ENCODE peak calls at places on chromosomes 5 and 9, in ten cellular contexts. D, C, Y, B, X, I, S, J, U and R are unnamed samples.

GRCh38 chr5:149073217-149073616 is 10.4 kb upstream of the SH3TC2 start:
- DNase-seq in D (no peak), C (no peak), Y (no peak), B (no peak), X (no peak), I (peak), S (no peak), J (no peak), U (no peak), R (no peak)

GRCh38 chr5:146213210-146213838 is 9.9 kb downstream of the RBM27 start:
- DNase-seq in D (no peak), C (no peak), Y (no peak), B (peak), X (no peak), I (peak), S (no peak), J (peak), U (peak), R (peak)

GRCh38 chr9:34254141-34254913 is 74.7 kb downstream of the KIF24 start:
- DNase-seq in D (no peak), C (peak), Y (no peak), B (peak), X (no peak), I (peak), S (peak), J (peak), U (no peak), R (no peak)

GRCh38 chr5:57834829-57835554 is 352.4 kb upstream of the ACTBL2 start:
- DNase-seq in D (no peak), C (no peak), Y (peak), B (peak), X (no peak), I (peak), S (no peak), J (peak), U (no peak), R (no peak)

GRCh38 chr5:14445581-14446290 is 135.9 kb upstream of the OTULINL start:
- DNase-seq in D (no peak), C (no peak), Y (no peak), B (peak), X (no peak), I (peak), S (no peak), J (peak), U (no peak), R (no peak)

GRCh38 chr9:38306899-38307298 is 85.6 kb upstream of the ALDH1B1 start:
- DNase-seq in D (no peak), C (no peak), Y (no peak), B (no peak), X (no peak), I (no peak), S (no peak), J (no peak), U (no peak), R (no peak)

GRCh38 chr9:77708416-77708815 is 60.3 kb upstream of the GNA14 start:
- DNase-seq in D (no peak), C (no peak), Y (no peak), B (no peak), X (no peak), I (peak), S (no peak), J (peak), U (no peak), R (no peak)

GRCh38 chr5:137836997-137837396 is 30.7 kb upstream of the MYOT start:
- DNase-seq in D (no peak), C (no peak), Y (no peak), B (peak), X (no peak), I (peak), S (no peak), J (peak), U (no peak), R (no peak)

GRCh38 chr5:38725419-38725865 is 120.4 kb upstream of the OSMR start:
- DNase-seq in D (no peak), C (no peak), Y (no peak), B (no peak), X (no peak), I (no peak), S (no peak), J (no peak), U (no peak), R (no peak)

GRCh38 chr9:83431470-83432060 is 106.6 kb downstream of the FRMD3 start:
- DNase-seq in D (no peak), C (no peak), Y (no peak), B (no peak), X (peak), I (no peak), S (peak), J (peak), U (peak), R (no peak)

GRCh38 chr9:123687246-123687721 is 242.6 kb downstream of the DENND1A start:
- DNase-seq in D (no peak), C (no peak), Y (no peak), B (no peak), X (no peak), I (no peak), S (no peak), J (no peak), U (no peak), R (no peak)

GRCh38 chr5:90226433-90227099 is 183.0 kb downstream of the CETN3 start:
- DNase-seq in D (no peak), C (no peak), Y (no peak), B (no peak), X (no peak), I (no peak), S (no peak), J (no peak), U (peak), R (peak)

GRCh38 chr5:151021771-151022170 is 1.4 kb downstream of the GPX3 start:
- DNase-seq in D (no peak), C (no peak), Y (no peak), B (no peak), X (no peak), I (no peak), S (no peak), J (peak), U (no peak), R (no peak)
- H3K4me3 ChIP-seq in D (no peak), C (no peak), Y (no peak), B (no peak), X (peak), I (no peak), S (peak), J (no peak), U (no peak), R (no peak)

DNA sequence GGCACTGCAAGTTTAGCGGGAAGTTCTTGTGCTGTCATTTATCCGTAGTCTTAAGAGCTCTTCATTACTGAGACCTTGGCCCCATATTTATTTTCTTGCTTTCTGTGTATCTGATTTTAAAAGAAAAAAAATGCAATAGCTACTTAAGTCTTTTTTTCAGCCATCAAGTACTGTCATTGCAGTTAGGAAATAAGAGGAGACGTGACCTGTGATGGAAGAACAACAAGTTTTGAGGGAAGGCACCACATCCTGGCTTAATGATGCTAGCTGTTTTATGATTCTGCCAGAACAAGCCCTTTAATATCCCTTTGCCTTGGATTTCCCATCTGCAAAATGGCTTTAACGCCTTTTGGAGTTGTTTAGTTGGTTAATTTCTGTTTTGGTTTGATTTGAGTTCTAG is 3.8 kb downstream of the RGMB start:
- DNase-seq in D (no peak), C (no peak), Y (no peak), B (no peak), X (no peak), I (no peak), S (no peak), J (no peak), U (no peak), R (no peak)
- H3K4me3 ChIP-seq in D (no peak), C (no peak), Y (no peak), B (no peak), X (no peak), I (peak), S (no peak), J (no peak), U (no peak), R (no peak)

DNA sequence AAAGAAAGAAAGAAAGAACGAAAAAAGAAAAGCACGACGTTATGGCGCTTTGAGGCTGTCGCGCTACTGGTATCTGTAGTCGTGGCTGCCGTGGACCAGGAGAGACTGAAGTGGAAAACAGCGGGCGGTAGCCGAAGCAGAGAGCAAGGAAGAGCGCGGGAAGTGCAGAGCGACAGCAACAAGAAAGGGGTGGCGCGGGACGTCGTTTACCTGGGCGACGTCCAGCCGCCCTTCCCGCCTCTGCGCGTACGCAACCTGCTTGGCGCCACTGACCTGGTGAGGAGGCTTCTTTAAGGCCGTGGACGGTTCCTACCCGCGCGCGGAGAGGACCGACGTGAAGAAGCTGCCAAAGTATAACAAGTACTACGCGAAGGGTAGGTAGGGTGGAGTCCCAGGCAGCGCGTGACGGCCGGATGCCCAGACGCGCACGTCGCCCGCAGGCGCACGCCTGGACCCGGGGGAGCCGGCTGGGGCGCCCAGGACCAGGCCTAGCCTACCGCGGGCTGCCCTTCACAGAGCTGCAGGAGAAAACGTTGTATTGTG is 15.4 kb downstream of the CCL28 start:
- DNase-seq in D (peak), C (no peak), Y (no peak), B (peak), X (peak), I (peak), S (peak), J (peak), U (peak), R (no peak)
- H3K4me3 ChIP-seq in D (peak), C (peak), Y (no peak), B (peak), X (peak), I (peak), S (peak), J (peak), U (no peak), R (peak)

GRCh38 chr9:2701070-2701469 is 16.2 kb upstream of the KCNV2 start:
- DNase-seq in D (no peak), C (no peak), Y (no peak), B (no peak), X (no peak), I (no peak), S (no peak), J (no peak), U (no peak), R (no peak)
- H3K4me3 ChIP-seq in D (no peak), C (no peak), Y (no peak), B (no peak), X (no peak), I (no peak), S (no peak), J (no peak), U (no peak), R (no peak)